ENCODE peak calls at places on chromosomes 12 and 14, in ten cellular contexts. One of them, this sample, is unnamed.
A peak's percentile ranks its signal among the peaks of the same experiment; 100 is the strongest.

GRCh38 chr14:31205681-31206535 is 1.7 kb downstream of the HECTD1 start:
- DNase-seq in testis: no peak
- DNase-seq in hepatocyte: peak; percentile 30
- DNase-seq in endothelial cell of umbilical vein: peak; percentile 39
- DNase-seq in CD8-positive, alpha-beta memory T cell: no peak
- DNase-seq in colonic mucosa: no peak
- DNase-seq in Karpas-422: peak; percentile 61
- DNase-seq in A549: peak; percentile 40
- DNase-seq in cardiac muscle cell: peak; percentile 44
- DNase-seq in H9: no peak
- DNase-seq in this sample: no peak

GRCh38 chr12:69389836-69390235 is 30.3 kb downstream of the YEATS4 start:
- DNase-seq in testis: no peak
- DNase-seq in hepatocyte: peak; percentile 14
- DNase-seq in endothelial cell of umbilical vein: peak; percentile 54
- DNase-seq in CD8-positive, alpha-beta memory T cell: no peak
- DNase-seq in colonic mucosa: no peak
- DNase-seq in Karpas-422: no peak
- DNase-seq in A549: peak; percentile 31
- DNase-seq in cardiac muscle cell: no peak
- DNase-seq in H9: no peak
- DNase-seq in this sample: no peak

GRCh38 chr14:49673586-49673985 is 14.4 kb downstream of the POLE2 start:
- DNase-seq in testis: no peak
- DNase-seq in hepatocyte: no peak
- DNase-seq in endothelial cell of umbilical vein: no peak
- DNase-seq in CD8-positive, alpha-beta memory T cell: no peak
- DNase-seq in colonic mucosa: no peak
- DNase-seq in Karpas-422: no peak
- DNase-seq in A549: no peak
- DNase-seq in cardiac muscle cell: no peak
- DNase-seq in H9: no peak
- DNase-seq in this sample: no peak

GRCh38 chr14:35337557-35338255 is 45.5 kb downstream of the PSMA6 start:
- DNase-seq in testis: no peak
- DNase-seq in hepatocyte: peak; percentile 13
- DNase-seq in endothelial cell of umbilical vein: no peak
- DNase-seq in CD8-positive, alpha-beta memory T cell: no peak
- DNase-seq in colonic mucosa: no peak
- DNase-seq in Karpas-422: no peak
- DNase-seq in A549: peak; percentile 42
- DNase-seq in cardiac muscle cell: no peak
- DNase-seq in H9: peak; percentile 72
- DNase-seq in this sample: no peak

GRCh38 chr14:31362746-31363145 is 57.6 kb downstream of the HEATR5A start:
- DNase-seq in testis: no peak
- DNase-seq in hepatocyte: no peak
- DNase-seq in endothelial cell of umbilical vein: no peak
- DNase-seq in CD8-positive, alpha-beta memory T cell: no peak
- DNase-seq in colonic mucosa: no peak
- DNase-seq in Karpas-422: no peak
- DNase-seq in A549: no peak
- DNase-seq in cardiac muscle cell: no peak
- DNase-seq in H9: no peak
- DNase-seq in this sample: no peak

GRCh38 chr12:107570721-107571120 is 114.9 kb upstream of the PWP1 start:
- DNase-seq in testis: no peak
- DNase-seq in hepatocyte: peak; percentile 23
- DNase-seq in endothelial cell of umbilical vein: peak; percentile 66
- DNase-seq in CD8-positive, alpha-beta memory T cell: no peak
- DNase-seq in colonic mucosa: peak; percentile 21
- DNase-seq in Karpas-422: no peak
- DNase-seq in A549: no peak
- DNase-seq in cardiac muscle cell: no peak
- DNase-seq in H9: no peak
- DNase-seq in this sample: no peak

GRCh38 chr14:36662543-36663403 is 1.1 kb downstream of the PAX9 start:
- DNase-seq in testis: no peak
- DNase-seq in hepatocyte: no peak
- DNase-seq in endothelial cell of umbilical vein: no peak
- DNase-seq in CD8-positive, alpha-beta memory T cell: no peak
- DNase-seq in colonic mucosa: no peak
- DNase-seq in Karpas-422: no peak
- DNase-seq in A549: peak; percentile 53
- DNase-seq in cardiac muscle cell: no peak
- DNase-seq in H9: peak; percentile 59
- DNase-seq in this sample: no peak

GRCh38 chr12:32134144-32134888 is 27.7 kb downstream of the BICD1 start:
- DNase-seq in testis: no peak
- DNase-seq in hepatocyte: no peak
- DNase-seq in endothelial cell of umbilical vein: peak; percentile 49
- DNase-seq in CD8-positive, alpha-beta memory T cell: no peak
- DNase-seq in colonic mucosa: no peak
- DNase-seq in Karpas-422: peak; percentile 62
- DNase-seq in A549: no peak
- DNase-seq in cardiac muscle cell: no peak
- DNase-seq in H9: no peak
- DNase-seq in this sample: no peak

GRCh38 chr12:67766370-67766769 is 117.8 kb downstream of the DYRK2 start:
- DNase-seq in testis: no peak
- DNase-seq in hepatocyte: no peak
- DNase-seq in endothelial cell of umbilical vein: no peak
- DNase-seq in CD8-positive, alpha-beta memory T cell: no peak
- DNase-seq in colonic mucosa: no peak
- DNase-seq in Karpas-422: no peak
- DNase-seq in A549: peak; percentile 42
- DNase-seq in cardiac muscle cell: no peak
- DNase-seq in H9: no peak
- DNase-seq in this sample: no peak

GRCh38 chr14:78848234-78848820 is 678.2 kb downstream of the NRXN3 start:
- DNase-seq in testis: peak; percentile 31
- DNase-seq in hepatocyte: peak; percentile 74
- DNase-seq in endothelial cell of umbilical vein: peak; percentile 35
- DNase-seq in CD8-positive, alpha-beta memory T cell: no peak
- DNase-seq in colonic mucosa: peak; percentile 19
- DNase-seq in Karpas-422: peak; percentile 84
- DNase-seq in A549: peak; percentile 54
- DNase-seq in cardiac muscle cell: peak; percentile 79
- DNase-seq in H9: peak; percentile 68
- DNase-seq in this sample: peak; percentile 48

GRCh38 chr12:69330475-69331473 is 17.4 kb upstream of the LYZ start:
- DNase-seq in testis: peak; percentile 48
- DNase-seq in hepatocyte: peak; percentile 73
- DNase-seq in endothelial cell of umbilical vein: peak; percentile 22
- DNase-seq in CD8-positive, alpha-beta memory T cell: peak; percentile 27
- DNase-seq in colonic mucosa: peak; percentile 81
- DNase-seq in Karpas-422: peak; percentile 68
- DNase-seq in A549: no peak
- DNase-seq in cardiac muscle cell: peak; percentile 54
- DNase-seq in H9: peak; percentile 84
- DNase-seq in this sample: no peak

GRCh38 chr12:16605666-16606116 is 271 bp downstream of the LMO3 start:
- DNase-seq in testis: no peak
- DNase-seq in hepatocyte: no peak
- DNase-seq in endothelial cell of umbilical vein: peak; percentile 15
- DNase-seq in CD8-positive, alpha-beta memory T cell: no peak
- DNase-seq in colonic mucosa: no peak
- DNase-seq in Karpas-422: no peak
- DNase-seq in A549: no peak
- DNase-seq in cardiac muscle cell: peak; percentile 34
- DNase-seq in H9: no peak
- DNase-seq in this sample: peak; percentile 56

GRCh38 chr12:68867606-68868005 is 59.6 kb downstream of the MDM2 start:
- DNase-seq in testis: no peak
- DNase-seq in hepatocyte: no peak
- DNase-seq in endothelial cell of umbilical vein: no peak
- DNase-seq in CD8-positive, alpha-beta memory T cell: no peak
- DNase-seq in colonic mucosa: no peak
- DNase-seq in Karpas-422: no peak
- DNase-seq in A549: no peak
- DNase-seq in cardiac muscle cell: no peak
- DNase-seq in H9: peak; percentile 66
- DNase-seq in this sample: no peak

GRCh38 chr12:13099066-13099909 is 4.2 kb downstream of the GSG1 start:
- DNase-seq in testis: no peak
- DNase-seq in hepatocyte: peak; percentile 18
- DNase-seq in endothelial cell of umbilical vein: peak; percentile 86
- DNase-seq in CD8-positive, alpha-beta memory T cell: no peak
- DNase-seq in colonic mucosa: no peak
- DNase-seq in Karpas-422: peak; percentile 48
- DNase-seq in A549: no peak
- DNase-seq in cardiac muscle cell: no peak
- DNase-seq in H9: no peak
- DNase-seq in this sample: peak; percentile 13

GRCh38 chr14:90421621-90422020 is 24.8 kb downstream of the CALM1 start:
- DNase-seq in testis: no peak
- DNase-seq in hepatocyte: no peak
- DNase-seq in endothelial cell of umbilical vein: no peak
- DNase-seq in CD8-positive, alpha-beta memory T cell: no peak
- DNase-seq in colonic mucosa: no peak
- DNase-seq in Karpas-422: no peak
- DNase-seq in A549: no peak
- DNase-seq in cardiac muscle cell: no peak
- DNase-seq in H9: no peak
- DNase-seq in this sample: no peak

GRCh38 chr14:55805250-55805649 is 225.2 kb downstream of the KTN1 start:
- DNase-seq in testis: peak; percentile 44
- DNase-seq in hepatocyte: peak; percentile 39
- DNase-seq in endothelial cell of umbilical vein: no peak
- DNase-seq in CD8-positive, alpha-beta memory T cell: no peak
- DNase-seq in colonic mucosa: no peak
- DNase-seq in Karpas-422: no peak
- DNase-seq in A549: no peak
- DNase-seq in cardiac muscle cell: no peak
- DNase-seq in H9: no peak
- DNase-seq in this sample: no peak

GRCh38 chr14:93923586-93923985 is 3.6 kb upstream of the FAM181A start:
- DNase-seq in testis: no peak
- DNase-seq in hepatocyte: no peak
- DNase-seq in endothelial cell of umbilical vein: no peak
- DNase-seq in CD8-positive, alpha-beta memory T cell: no peak
- DNase-seq in colonic mucosa: no peak
- DNase-seq in Karpas-422: no peak
- DNase-seq in A549: no peak
- DNase-seq in cardiac muscle cell: no peak
- DNase-seq in H9: no peak
- DNase-seq in this sample: no peak

GRCh38 chr12:54409267-54409666 is 9.8 kb downstream of the ITGA5 start:
- DNase-seq in testis: no peak
- DNase-seq in hepatocyte: no peak
- DNase-seq in endothelial cell of umbilical vein: no peak
- DNase-seq in CD8-positive, alpha-beta memory T cell: no peak
- DNase-seq in colonic mucosa: no peak
- DNase-seq in Karpas-422: no peak
- DNase-seq in A549: no peak
- DNase-seq in cardiac muscle cell: no peak
- DNase-seq in H9: no peak
- DNase-seq in this sample: no peak

GRCh38 chr14:68268197-68268596 is 448.6 kb downstream of the RAD51B start:
- DNase-seq in testis: no peak
- DNase-seq in hepatocyte: no peak
- DNase-seq in endothelial cell of umbilical vein: no peak
- DNase-seq in CD8-positive, alpha-beta memory T cell: no peak
- DNase-seq in colonic mucosa: no peak
- DNase-seq in Karpas-422: peak; percentile 96
- DNase-seq in A549: no peak
- DNase-seq in cardiac muscle cell: no peak
- DNase-seq in H9: no peak
- DNase-seq in this sample: no peak
- H3K27ac ChIP-seq in testis: no peak overlapping the region
- H3K27ac ChIP-seq in hepatocyte: peak overlapping the region; percentile 31
- H3K27ac ChIP-seq in endothelial cell of umbilical vein: no peak overlapping the region
- H3K27ac ChIP-seq in CD8-positive, alpha-beta memory T cell: no peak overlapping the region
- H3K27ac ChIP-seq in colonic mucosa: peak overlapping the region; percentile 13
- H3K27ac ChIP-seq in Karpas-422: peak overlapping the region; percentile 93
- H3K27ac ChIP-seq in A549: peak overlapping the region; percentile 44
- H3K27ac ChIP-seq in cardiac muscle cell: no peak overlapping the region
- H3K27ac ChIP-seq in H9: no peak overlapping the region
- H3K27ac ChIP-seq in this sample: no peak overlapping the region

DNA sequence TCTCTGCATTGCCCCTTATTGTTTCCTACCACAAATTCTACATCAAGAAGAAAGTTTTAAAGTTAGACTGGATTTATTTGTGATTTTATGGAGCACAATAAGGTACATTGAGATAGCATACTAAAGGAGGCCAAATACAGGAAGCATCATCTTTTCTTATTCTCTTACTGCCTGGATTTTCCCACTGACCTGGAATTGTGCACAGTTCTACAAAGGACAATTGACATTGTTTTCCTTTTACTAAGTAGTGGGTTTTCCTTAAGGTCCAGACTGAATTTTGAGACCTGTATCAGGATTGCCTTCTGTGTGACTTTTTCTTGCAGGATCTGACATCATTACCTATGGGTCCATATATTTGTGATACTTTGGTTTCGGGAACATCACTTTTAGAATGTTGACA is 18.8 kb upstream of the ZNF140 start:
- DNase-seq in testis: no peak
- DNase-seq in hepatocyte: no peak
- DNase-seq in endothelial cell of umbilical vein: no peak
- DNase-seq in CD8-positive, alpha-beta memory T cell: no peak
- DNase-seq in colonic mucosa: no peak
- DNase-seq in Karpas-422: no peak
- DNase-seq in A549: no peak
- DNase-seq in cardiac muscle cell: no peak
- DNase-seq in H9: no peak
- DNase-seq in this sample: no peak
- H3K9me3 ChIP-seq in testis: peaks cover 13% of the 10 kb centered on the region
- H3K9me3 ChIP-seq in hepatocyte: peaks cover 85% of the 10 kb centered on the region
- H3K9me3 ChIP-seq in endothelial cell of umbilical vein: peaks cover 46% of the 10 kb centered on the region
- H3K9me3 ChIP-seq in CD8-positive, alpha-beta memory T cell: peaks cover 94% of the 10 kb centered on the region
- H3K9me3 ChIP-seq in colonic mucosa: peaks cover 32% of the 10 kb centered on the region
- H3K9me3 ChIP-seq in Karpas-422: peaks cover 85% of the 10 kb centered on the region
- H3K9me3 ChIP-seq in A549: peaks cover 97% of the 10 kb centered on the region
- H3K9me3 ChIP-seq in cardiac muscle cell: peaks cover 49% of the 10 kb centered on the region
- H3K9me3 ChIP-seq in H9: peaks cover 93% of the 10 kb centered on the region
- H3K9me3 ChIP-seq in this sample: peaks cover 67% of the 10 kb centered on the region

GRCh38 chr12:113233967-113234366 is 12.7 kb downstream of the TPCN1 start:
- DNase-seq in testis: no peak
- DNase-seq in hepatocyte: no peak
- DNase-seq in endothelial cell of umbilical vein: no peak
- DNase-seq in CD8-positive, alpha-beta memory T cell: no peak
- DNase-seq in colonic mucosa: no peak
- DNase-seq in Karpas-422: no peak
- DNase-seq in A549: no peak
- DNase-seq in cardiac muscle cell: no peak
- DNase-seq in H9: no peak
- DNase-seq in this sample: no peak
- H3K27ac ChIP-seq in testis: no peak overlapping the region
- H3K27ac ChIP-seq in hepatocyte: no peak overlapping the region
- H3K27ac ChIP-seq in endothelial cell of umbilical vein: no peak overlapping the region
- H3K27ac ChIP-seq in CD8-positive, alpha-beta memory T cell: no peak overlapping the region
- H3K27ac ChIP-seq in colonic mucosa: no peak overlapping the region
- H3K27ac ChIP-seq in Karpas-422: peak overlapping the region; percentile 90
- H3K27ac ChIP-seq in A549: no peak overlapping the region
- H3K27ac ChIP-seq in cardiac muscle cell: no peak overlapping the region
- H3K27ac ChIP-seq in H9: no peak overlapping the region
- H3K27ac ChIP-seq in this sample: no peak overlapping the region

DNA sequence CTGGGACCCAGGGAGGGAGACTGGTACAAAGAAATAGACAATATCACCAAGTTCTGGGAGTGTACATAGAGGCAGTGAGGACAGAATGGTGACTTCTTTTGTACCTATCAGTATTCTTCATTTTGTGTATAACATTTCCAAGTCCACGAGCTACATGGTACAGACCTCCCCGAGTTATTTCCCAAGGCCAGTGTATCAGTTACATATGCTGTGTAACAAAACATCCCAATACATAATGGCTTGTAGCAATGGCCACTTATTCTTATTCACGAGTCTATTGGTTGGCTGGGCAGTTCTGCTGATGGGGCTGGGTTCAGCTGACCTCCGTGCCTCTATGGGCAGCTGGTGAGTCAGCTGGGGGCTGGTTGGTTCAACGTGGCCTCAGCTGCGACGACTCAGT is 98.7 kb upstream of the RFLNA start:
- DNase-seq in testis: no peak
- DNase-seq in hepatocyte: no peak
- DNase-seq in endothelial cell of umbilical vein: no peak
- DNase-seq in CD8-positive, alpha-beta memory T cell: no peak
- DNase-seq in colonic mucosa: no peak
- DNase-seq in Karpas-422: no peak
- DNase-seq in A549: no peak
- DNase-seq in cardiac muscle cell: no peak
- DNase-seq in H9: no peak
- DNase-seq in this sample: no peak
- H3K9me3 ChIP-seq in testis: no peaks in the 10 kb centered on the region
- H3K9me3 ChIP-seq in hepatocyte: no peaks in the 10 kb centered on the region
- H3K9me3 ChIP-seq in endothelial cell of umbilical vein: no peaks in the 10 kb centered on the region
- H3K9me3 ChIP-seq in CD8-positive, alpha-beta memory T cell: no peaks in the 10 kb centered on the region
- H3K9me3 ChIP-seq in colonic mucosa: no peaks in the 10 kb centered on the region
- H3K9me3 ChIP-seq in Karpas-422: no peaks in the 10 kb centered on the region
- H3K9me3 ChIP-seq in A549: peaks cover 15% of the 10 kb centered on the region
- H3K9me3 ChIP-seq in cardiac muscle cell: no peaks in the 10 kb centered on the region
- H3K9me3 ChIP-seq in H9: no peaks in the 10 kb centered on the region
- H3K9me3 ChIP-seq in this sample: peaks cover 7% of the 10 kb centered on the region

This sample was measured in SJCRH30.